ENCODE peak calls at places on chromosomes 4 and X, in nine cellular contexts. Z, B, Y, U, H, R, K, E and L are unnamed samples.

GRCh38 chr4:10761903-10762302 is 77.3 kb upstream of the CLNK start:
- DNase-seq in B (no peak), R (no peak), Y (no peak), H (peak; percentile 46), Z (no peak), U (no peak), E (no peak), K (no peak), L (no peak)

GRCh38 chr4:166622425-166622977 is 611.8 kb downstream of the SPOCK3 start:
- DNase-seq in H (no peak), B (no peak), U (no peak), R (no peak), E (no peak), Y (no peak), K (no peak), Z (no peak), L (no peak)

GRCh38 chr4:89101256-89102161 is 9.8 kb upstream of the TIGD2 start:
- DNase-seq in U (no peak), K (no peak), H (no peak), E (no peak), B (no peak), Y (peak; percentile 39), Z (no peak), R (no peak), L (no peak)

GRCh38 chr4:77821775-77822174 is 2.6 kb upstream of the CNOT6L start:
- DNase-seq in Y (no peak), H (no peak), R (no peak), K (no peak), E (no peak), Z (no peak), B (peak; percentile 43), U (no peak), L (no peak)

GRCh38 chrX:113959912-113960626 is 623.8 kb upstream of the HTR2C start:
- DNase-seq in R (no peak), U (no peak), Y (no peak), K (no peak), Z (no peak), H (no peak), B (no peak), E (no peak), L (no peak)

GRCh38 chrX:66635360-66635759 is 3.5 kb downstream of the EDA2R start:
- DNase-seq in B (no peak), U (peak; percentile 54), R (no peak), Y (peak; percentile 46), Z (no peak), K (no peak), E (peak; percentile 8), H (peak; percentile 89), L (no peak)

GRCh38 chr4:186563761-186564160 is 8.4 kb upstream of the MTNR1A start:
- DNase-seq in B (no peak), E (no peak), R (no peak), Z (no peak), U (no peak), Y (no peak), H (no peak), K (no peak), L (no peak)

GRCh38 chr4:52425751-52426326 is 233.3 kb downstream of the USP46 start:
- DNase-seq in H (no peak), U (no peak), K (no peak), E (no peak), R (no peak), Y (no peak), Z (no peak), B (no peak), L (no peak)

GRCh38 chrX:149638860-149639259 is 7.3 kb upstream of the TMEM185A start:
- DNase-seq in H (no peak), Z (no peak), K (no peak), R (no peak), Y (peak; percentile 34), E (no peak), B (no peak), U (no peak), L (no peak)

GRCh38 chrX:104679175-104679574 is 113.2 kb downstream of the IL1RAPL2 start:
- DNase-seq in U (no peak), B (no peak), E (no peak), K (no peak), Z (peak; percentile 85), Y (no peak), R (no peak), H (no peak), L (no peak)

GRCh38 chr4:62901101-62901500 is 1508.1 kb downstream of the TECRL start:
- DNase-seq in K (no peak), E (no peak), Z (no peak), H (no peak), U (no peak), B (no peak), Y (no peak), R (no peak), L (no peak)

GRCh38 chrX:21798677-21799219 is 40.7 kb upstream of the MBTPS2 start:
- DNase-seq in B (no peak), Y (peak; percentile 94), H (peak; percentile 76), E (no peak), K (no peak), U (no peak), Z (peak; percentile 63), R (no peak), L (no peak)

GRCh38 chr4:155796031-155796430 is 37.2 kb downstream of the GUCY1B1 start:
- DNase-seq in B (no peak), R (no peak), U (no peak), Z (no peak), E (no peak), Y (no peak), H (peak; percentile 35), K (no peak), L (no peak)

GRCh38 chr4:147548251-147548650 is 67.4 kb downstream of the EDNRA start:
- DNase-seq in U (no peak), B (no peak), R (no peak), H (peak; percentile 38), E (no peak), Y (no peak), Z (no peak), K (no peak), L (no peak)

GRCh38 chrX:48086119-48086518 is 14.7 kb upstream of the ZNF630 start:
- DNase-seq in Y (peak; percentile 70), R (no peak), U (no peak), K (no peak), B (no peak), H (no peak), Z (no peak), E (no peak), L (no peak)

GRCh38 chrX:27309406-27309805 is 153.7 kb downstream of the PPP4R3C start:
- DNase-seq in E (no peak), Y (no peak), R (no peak), K (no peak), U (no peak), Z (no peak), H (no peak), B (no peak), L (no peak)

GRCh38 chrX:112704226-112704625 is 24.5 kb upstream of the LHFPL1 start:
- DNase-seq in Z (no peak), U (no peak), B (no peak), K (no peak), H (no peak), R (no peak), E (no peak), Y (no peak), L (no peak)

GRCh38 chr4:19227701-19228100 is 1024.0 kb upstream of the SLIT2 start:
- DNase-seq in Y (no peak), Z (no peak), H (no peak), E (no peak), K (no peak), R (no peak), B (no peak), U (no peak), L (no peak)

GRCh38 chr4:94765653-94766052 is 7.9 kb downstream of the BMPR1B start:
- DNase-seq in H (no peak), U (no peak), E (no peak), K (no peak), Z (no peak), Y (no peak), B (no peak), R (no peak), L (no peak)

GRCh38 chr4:112173593-112174559 is 28.6 kb downstream of the FAM241A start:
- DNase-seq in Z (peak; percentile 63), E (no peak), Y (peak; percentile 67), B (no peak), U (no peak), K (no peak), H (peak; percentile 37), R (no peak), L (no peak)

GRCh38 chr4:176065365-176066249 is at the start of gene WDR17:
- DNase-seq in Y (peak; percentile 33), R (peak; percentile 98), K (peak; percentile 93), H (peak; percentile 74), E (peak; percentile 87), B (peak; percentile 44), U (peak; percentile 42), Z (peak; percentile 66), L (peak; percentile 89)

GRCh38 chr4:180798016-180798574 is 1445.1 kb upstream of the TENM3 start:
- DNase-seq in R (no peak), U (no peak), Z (no peak), K (no peak), E (peak; percentile 76), Y (no peak), B (no peak), H (no peak), L (no peak)
- H3K4me3 ChIP-seq in R (no peak overlapping the region), U (no peak overlapping the region), Z (no peak overlapping the region), K (no peak overlapping the region), E (no peak overlapping the region), Y (no peak overlapping the region), B (no peak overlapping the region), H (no peak overlapping the region), L (no peak overlapping the region)

DNA sequence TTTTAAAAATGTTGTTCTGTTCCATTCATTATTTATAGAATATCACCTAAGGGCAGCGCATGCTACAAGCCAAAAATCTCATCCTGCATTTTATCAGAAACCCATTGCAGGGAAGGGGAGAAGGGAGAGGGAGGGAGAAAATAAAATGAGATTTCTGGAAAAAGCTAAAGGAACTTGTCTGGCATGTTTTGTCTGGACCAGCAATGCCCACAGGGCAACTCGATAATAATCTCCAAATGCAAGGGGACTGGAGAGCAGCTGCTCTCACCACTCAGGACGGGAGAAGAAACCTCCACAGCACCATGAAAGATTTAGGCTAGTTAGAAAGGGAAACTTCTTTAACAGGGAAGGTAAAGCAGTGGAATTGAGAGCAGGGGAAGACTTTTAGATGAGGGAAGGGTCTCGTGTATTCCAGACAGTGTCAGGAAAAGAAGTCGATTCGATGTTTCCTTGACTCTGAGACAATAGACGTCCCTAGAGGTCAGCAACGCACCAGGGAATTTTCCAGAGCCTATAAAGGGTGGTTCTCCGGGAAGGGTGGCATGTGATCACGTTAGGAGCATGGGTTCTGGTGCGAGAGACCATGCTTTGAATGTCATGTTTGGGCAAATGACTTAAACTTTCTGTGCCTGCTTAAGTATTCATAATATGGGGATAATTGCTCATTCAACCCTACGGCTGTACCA is 132.2 kb upstream of the NDP start:
- DNase-seq in E (no peak), R (no peak), K (no peak), Z (no peak), B (no peak), H (no peak), U (no peak), Y (no peak), L (no peak)
- TF ChIP-seq CTCF in E (no peak), R (no peak), K (no peak), Z (no peak), B (no peak), H (no peak), U (no peak), Y (no peak), L (no peak)

GRCh38 chr4:5574386-5574785 is 134.0 kb downstream of the EVC2 start:
- DNase-seq in H (no peak), R (no peak), B (no peak), E (no peak), K (no peak), Z (no peak), U (no peak), Y (no peak), L (no peak)
- H3K4me3 ChIP-seq in H (no peak overlapping the region), R (no peak overlapping the region), B (no peak overlapping the region), E (no peak overlapping the region), K (no peak overlapping the region), Z (no peak overlapping the region), U (no peak overlapping the region), Y (no peak overlapping the region), L (no peak overlapping the region)

GRCh38 chrX:11287505-11287904 is 5.7 kb upstream of the AMELX start:
- DNase-seq in K (no peak), E (no peak), R (no peak), U (no peak), Y (peak; percentile 8), H (peak; percentile 50), Z (no peak), B (no peak), L (no peak)
- TF ChIP-seq CTCF in K (no peak), E (no peak), R (no peak), U (no peak), Y (no peak), H (no peak), Z (no peak), B (no peak), L (no peak)